ENCODE peak calls at places on chromosomes 7 and 10, in eight cellular contexts. F, K, P, T, U, N, Q and L are unnamed samples.

GRCh38 chr10:127150136-127150535 is 46.3 kb downstream of the INSYN2A start:
- DNase-seq in F (no peak), K (peak), P (no peak), T (no peak), U (peak), N (no peak), Q (no peak), L (no peak)

GRCh38 chr10:94194256-94194655 is 168.5 kb downstream of the NOC3L start:
- DNase-seq in F (no peak), K (peak), P (no peak), T (no peak), U (peak), N (peak), Q (no peak), L (no peak)

GRCh38 chr7:131196808-131197207 is 130.9 kb upstream of the MKLN1 start:
- DNase-seq in F (no peak), K (peak), P (peak), T (no peak), U (no peak), N (peak), Q (no peak), L (no peak)

GRCh38 chr7:134766779-134767566 is 12.5 kb upstream of the CALD1 start:
- DNase-seq in F (no peak), K (peak), P (no peak), T (no peak), U (peak), N (no peak), Q (no peak), L (no peak)

GRCh38 chr10:103168436-103168835 is 24.6 kb downstream of the NT5C2 start:
- DNase-seq in F (no peak), K (peak), P (no peak), T (no peak), U (peak), N (no peak), Q (no peak), L (no peak)

GRCh38 chr10:88243847-88244730 is 339.0 kb downstream of the RNLS start:
- DNase-seq in F (no peak), K (peak), P (no peak), T (no peak), U (no peak), N (peak), Q (peak), L (no peak)

GRCh38 chr10:23405540-23405939 is 33.3 kb upstream of the OTUD1 start:
- DNase-seq in F (no peak), K (peak), P (no peak), T (no peak), U (no peak), N (peak), Q (no peak), L (no peak)

GRCh38 chr7:142714375-142714774 is 34.9 kb upstream of the PRSS1 start:
- DNase-seq in F (peak), K (no peak), P (no peak), T (no peak), U (no peak), N (no peak), Q (no peak), L (peak)

GRCh38 chr7:35694161-35694783 is 663 bp downstream of the HERPUD2 start:
- DNase-seq in F (no peak), K (peak), P (no peak), T (no peak), U (peak), N (no peak), Q (peak), L (no peak)

GRCh38 chr7:39465055-39465929 is 100.9 kb upstream of the YAE1 start:
- DNase-seq in F (peak), K (peak), P (no peak), T (peak), U (peak), N (peak), Q (peak), L (no peak)

GRCh38 chr10:132163278-132163765 is 23.4 kb upstream of the DPYSL4 start:
- DNase-seq in F (no peak), K (no peak), P (no peak), T (no peak), U (peak), N (no peak), Q (no peak), L (peak)

GRCh38 chr10:77601488-77601887 is 36.1 kb downstream of the KCNMA1 start:
- DNase-seq in F (no peak), K (no peak), P (no peak), T (no peak), U (no peak), N (peak), Q (no peak), L (no peak)

GRCh38 chr10:124129471-124129870 is 36.1 kb upstream of the CHST15 start:
- DNase-seq in F (no peak), K (no peak), P (no peak), T (no peak), U (no peak), N (no peak), Q (no peak), L (no peak)

GRCh38 chr7:44101304-44101965 is 2.7 kb upstream of the AEBP1 start:
- DNase-seq in F (no peak), K (no peak), P (no peak), T (no peak), U (no peak), N (no peak), Q (no peak), L (no peak)

GRCh38 chr7:77831481-77831880 is 32.9 kb downstream of the PHTF2 start:
- DNase-seq in F (no peak), K (no peak), P (no peak), T (no peak), U (no peak), N (no peak), Q (no peak), L (no peak)

GRCh38 chr7:149855368-149856305 is 17.5 kb downstream of the ZNF862 start:
- DNase-seq in F (no peak), K (peak), P (no peak), T (no peak), U (peak), N (peak), Q (no peak), L (no peak)

GRCh38 chr10:48684792-48685651 is at the start of gene WDFY4:
- DNase-seq in F (peak), K (no peak), P (peak), T (peak), U (no peak), N (no peak), Q (no peak), L (no peak)

GRCh38 chr7:4849390-4849789 is 12.4 kb downstream of the PAPOLB start:
- DNase-seq in F (peak), K (peak), P (peak), T (peak), U (no peak), N (peak), Q (no peak), L (peak)

GRCh38 chr7:7100432-7100849 is 81.9 kb upstream of the C1GALT1 start:
- DNase-seq in F (no peak), K (peak), P (no peak), T (no peak), U (no peak), N (peak), Q (no peak), L (no peak)

GRCh38 chr7:33623267-33623666 is 282.1 kb upstream of the BMPER start:
- DNase-seq in F (no peak), K (peak), P (no peak), T (no peak), U (no peak), N (no peak), Q (no peak), L (no peak)

GRCh38 chr10:124601016-124601415 is 139.4 kb downstream of the LHPP start:
- DNase-seq in F (no peak), K (no peak), P (no peak), T (no peak), U (no peak), N (no peak), Q (no peak), L (no peak)

GRCh38 chr7:155283565-155284194 is 14.0 kb upstream of the INSIG1 start:
- DNase-seq in F (no peak), K (no peak), P (no peak), T (no peak), U (no peak), N (no peak), Q (no peak), L (no peak)

GRCh38 chr7:100682228-100682741 is 8.7 kb downstream of the GNB2 start:
- DNase-seq in F (no peak), K (peak), P (no peak), T (no peak), U (no peak), N (peak), Q (no peak), L (no peak)

GRCh38 chr10:62733654-62734293 is 70.7 kb upstream of the ADO start:
- DNase-seq in F (no peak), K (no peak), P (no peak), T (no peak), U (no peak), N (no peak), Q (peak), L (no peak)

GRCh38 chr10:7421519-7421918 is 10.7 kb upstream of the SFMBT2 start:
- DNase-seq in F (no peak), K (no peak), P (no peak), T (no peak), U (no peak), N (no peak), Q (no peak), L (no peak)

GRCh38 chr10:101645659-101646058 is 49.3 kb downstream of the FBXW4 start:
- DNase-seq in F (no peak), K (no peak), P (no peak), T (no peak), U (no peak), N (no peak), Q (no peak), L (no peak)

GRCh38 chr10:79069325-79070090 is 742 bp downstream of the ZMIZ1 start:
- DNase-seq in F (no peak), K (peak), P (no peak), T (peak), U (no peak), N (peak), Q (peak), L (peak)

GRCh38 chr7:87451187-87451586 is 24.3 kb downstream of the ABCB4 start:
- DNase-seq in F (no peak), K (no peak), P (no peak), T (no peak), U (no peak), N (no peak), Q (no peak), L (no peak)

GRCh38 chr10:6543431-6544005 is 36.6 kb downstream of the PRKCQ start:
- DNase-seq in F (no peak), K (no peak), P (no peak), T (no peak), U (no peak), N (no peak), Q (no peak), L (no peak)

GRCh38 chr10:101053516-101053915 is 8.3 kb upstream of the KAZALD1 start:
- DNase-seq in F (no peak), K (no peak), P (no peak), T (no peak), U (no peak), N (no peak), Q (no peak), L (no peak)